ENCODE peak calls at places on chromosomes 5 and 9, in five cellular contexts. X is IMR-90, P is cardiac muscle cell, O is stomach, H is ovary. W is an unnamed sample.

GRCh38 chr5:6775595-6775994 is 62.4 kb downstream of the TENT4A start:
- DNase-seq in O (no peak), P (peak; percentile 18), X (no peak), H (no peak), W (no peak)

GRCh38 chr5:174235993-174236528 is 190.6 kb downstream of the NSG2 start:
- DNase-seq in P (no peak), O (no peak), H (no peak), X (no peak), W (no peak)

GRCh38 chr9:108844856-108845255 is 10.9 kb downstream of the ACTL7B start:
- DNase-seq in P (no peak), X (no peak), H (no peak), O (no peak), W (no peak)

GRCh38 chr5:36300181-36300926 is 1.3 kb downstream of the RANBP3L start:
- DNase-seq in O (no peak), P (no peak), X (peak; percentile 1), H (no peak), W (no peak)

GRCh38 chr5:151670074-151670686 is 16.5 kb downstream of the SPARC start:
- DNase-seq in H (no peak), X (peak; percentile 78), O (no peak), P (peak; percentile 81), W (no peak)

GRCh38 chr5:100902406-100903035 is 561 bp downstream of the ST8SIA4 start:
- DNase-seq in X (no peak), P (no peak), H (no peak), O (no peak), W (no peak)

GRCh38 chr5:127440831-127441230 is 76.6 kb upstream of the PRRC1 start:
- DNase-seq in P (peak; percentile 6), O (no peak), X (no peak), H (no peak), W (no peak)

GRCh38 chr5:143824851-143825720 is 13.1 kb downstream of the HMHB1 start:
- DNase-seq in X (peak; percentile 75), H (peak; percentile 65), O (peak; percentile 87), P (peak; percentile 83), W (peak; percentile 46)

GRCh38 chr5:446066-446725 is 3.2 kb downstream of the EXOC3 start:
- DNase-seq in O (no peak), P (no peak), X (no peak), H (no peak), W (no peak)

GRCh38 chr5:447501-447900 is 4.5 kb downstream of the EXOC3 start:
- DNase-seq in O (no peak), P (no peak), H (no peak), X (no peak), W (no peak)

GRCh38 chr5:445591-445990 is 2.6 kb downstream of the EXOC3 start:
- DNase-seq in O (no peak), X (no peak), H (no peak), P (no peak), W (no peak)

GRCh38 chr5:448061-448765 is 5.2 kb downstream of the EXOC3 start:
- DNase-seq in X (no peak), P (no peak), O (peak; percentile 28), H (no peak), W (no peak)

GRCh38 chr5:446864-447263 is 3.9 kb downstream of the EXOC3 start:
- DNase-seq in X (peak; percentile 51), H (no peak), O (no peak), P (peak; percentile 55), W (no peak)
- TF ChIP-seq CTCF in X (peak; percentile 52), H (no peak), O (no peak), P (peak; percentile 60), W (peak; percentile 69)

GRCh38 chr5:176596689-176597416 is 13.1 kb downstream of the GPRIN1 start:
- DNase-seq in X (no peak), H (peak; percentile 56), P (peak; percentile 56), O (peak; percentile 42), W (no peak)
- TF ChIP-seq CTCF in X (no peak), H (no peak), P (peak; percentile 21), O (no peak), W (no peak)

GRCh38 chr5:38207343-38207742 is 51.0 kb upstream of the EGFLAM start:
- DNase-seq in P (no peak), H (no peak), O (no peak), X (peak; percentile 0), W (no peak)
- TF ChIP-seq CTCF in P (no peak), H (no peak), O (no peak), X (no peak), W (no peak)

GRCh38 chr9:7659766-7660165 is 139.8 kb downstream of the DMAC1 start:
- DNase-seq in O (no peak), H (no peak), P (no peak), X (no peak), W (no peak)
- TF ChIP-seq CTCF in O (no peak), H (no peak), P (no peak), X (no peak), W (no peak)

GRCh38 chr5:33299621-33300208 is 141.1 kb upstream of the TARS1 start:
- DNase-seq in H (no peak), P (peak; percentile 91), X (peak; percentile 71), O (no peak), W (peak; percentile 49)
- TF ChIP-seq CTCF in H (no peak), P (peak; percentile 45), X (peak; percentile 56), O (no peak), W (peak; percentile 52)

GRCh38 chr5:4640793-4641192 is 499.3 kb upstream of the ADAMTS16 start:
- DNase-seq in O (no peak), X (no peak), P (no peak), H (no peak), W (peak; percentile 28)
- TF ChIP-seq CTCF in O (no peak), X (no peak), P (no peak), H (no peak), W (peak; percentile 17)

GRCh38 chr5:4859489-4860211 is 280.5 kb upstream of the ADAMTS16 start:
- DNase-seq in H (no peak), O (no peak), X (no peak), P (no peak), W (no peak)

GRCh38 chr5:4866131-4866659 is 273.9 kb upstream of the ADAMTS16 start:
- DNase-seq in P (no peak), H (no peak), O (no peak), X (no peak), W (no peak)

GRCh38 chr5:4866817-4867216 is 273.3 kb upstream of the ADAMTS16 start:
- DNase-seq in X (no peak), P (no peak), O (no peak), H (no peak), W (no peak)

GRCh38 chr5:4857761-4858160 is 282.4 kb upstream of the ADAMTS16 start:
- DNase-seq in P (no peak), X (no peak), O (no peak), H (no peak), W (peak; percentile 55)

DNA sequence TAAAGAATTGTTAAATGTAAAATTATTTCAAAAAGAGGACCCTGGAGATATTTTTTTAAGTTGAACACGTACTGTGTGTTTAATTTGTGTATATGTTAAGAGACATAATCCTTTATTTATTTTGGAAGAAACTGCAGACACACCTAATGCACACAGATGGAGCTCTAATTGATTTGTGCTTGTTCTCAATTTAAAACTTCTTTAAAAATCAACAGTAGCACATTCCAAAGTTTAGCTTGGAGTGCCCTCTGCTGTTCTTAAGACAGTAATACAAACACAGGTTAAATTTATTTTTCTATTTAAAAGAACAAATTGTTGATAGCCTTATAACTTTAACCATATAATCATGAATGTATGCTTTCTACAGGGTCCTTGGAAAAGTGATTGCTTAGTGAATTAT is 277.6 kb upstream of the ADAMTS16 start:
- DNase-seq in H (no peak), O (no peak), X (peak; percentile 41), P (peak; percentile 45), W (peak; percentile 33)
- TF ChIP-seq CTCF in H (peak; percentile 20), O (no peak), X (peak; percentile 57), P (peak; percentile 46), W (peak; percentile 58)